ENCODE peak calls at places on chromosomes 2 and 18, in five cellular contexts. W is body of pancreas; I is activated effector memory CD4-positive, alpha-beta T cell treated with Interleukin-2 at 50 U/mL for 16 hours; P is A549; S is AG04449. N is an unnamed sample.

GRCh38 chr2:105926960-105927678 is 182.4 kb downstream of the NCK2 start:
- DNase-seq in W (peak), S (no peak), I (peak), P (no peak), N (peak)

GRCh38 chr18:23529597-23529996 is 26.3 kb downstream of the RMC1 start:
- DNase-seq in W (no peak), S (no peak), I (no peak), P (peak), N (no peak)

GRCh38 chr2:205197468-205198129 is 484.7 kb upstream of the NRP2 start:
- DNase-seq in W (no peak), I (no peak), P (no peak), S (no peak), N (no peak)

GRCh38 chr2:150621800-150622199 is 134.3 kb upstream of the RND3 start:
- DNase-seq in P (peak), W (no peak), S (no peak), I (no peak), N (no peak)

GRCh38 chr2:105257981-105258380 is 16.4 kb downstream of the GPR45 start:
- DNase-seq in W (no peak), P (no peak), I (no peak), S (no peak), N (no peak)

GRCh38 chr2:86372641-86373502 is 35.4 kb upstream of the REEP1 start:
- DNase-seq in S (no peak), P (peak), I (no peak), W (peak), N (no peak)

GRCh38 chr2:196160101-196160500 is 11.3 kb downstream of the STK17B start:
- DNase-seq in I (peak), S (peak), W (no peak), P (peak), N (peak)

GRCh38 chr2:74921236-74921736 is 37.2 kb upstream of the POLE4 start:
- DNase-seq in W (no peak), S (no peak), P (no peak), I (no peak), N (no peak)

GRCh38 chr18:6785001-6785400 is 55.5 kb downstream of the ARHGAP28 start:
- DNase-seq in S (no peak), I (no peak), P (no peak), W (no peak), N (no peak)

GRCh38 chr2:46770622-46771021 is 145.0 kb downstream of the MCFD2 start:
- DNase-seq in S (peak), I (no peak), W (no peak), P (peak), N (no peak)

GRCh38 chr2:25151718-25152117 is 16.7 kb downstream of the POMC start:
- DNase-seq in S (no peak), P (no peak), I (no peak), W (no peak), N (no peak)

GRCh38 chr2:43397411-43397810 is 171.0 kb upstream of the ZFP36L2 start:
- DNase-seq in I (no peak), S (no peak), W (no peak), P (no peak), N (no peak)

GRCh38 chr18:74124642-74125041 is 23.0 kb downstream of the FBXO15 start:
- DNase-seq in S (peak), W (no peak), P (no peak), I (no peak), N (no peak)

GRCh38 chr2:36663851-36664715 is 32.4 kb upstream of the VIT start:
- DNase-seq in S (no peak), I (no peak), W (peak), P (peak), N (no peak)

GRCh38 chr2:239197146-239197545 is 203.7 kb downstream of the HDAC4 start:
- DNase-seq in P (no peak), W (no peak), S (no peak), I (no peak), N (no peak)

GRCh38 chr2:173354073-173354600 is 535 bp upstream of the CDCA7 start:
- DNase-seq in I (no peak), P (peak), W (no peak), S (no peak), N (no peak)

GRCh38 chr2:238252766-238253630 is 13.2 kb upstream of the HES6 start:
- DNase-seq in S (no peak), W (no peak), P (no peak), I (no peak), N (no peak)

GRCh38 chr2:150532883-150533282 is 45.4 kb upstream of the RND3 start:
- DNase-seq in W (no peak), S (no peak), P (no peak), I (no peak), N (no peak)

GRCh38 chr2:78147466-78147865 is 625.3 kb upstream of the LRRTM4 start:
- DNase-seq in P (no peak), W (no peak), S (no peak), I (no peak), N (no peak)

GRCh38 chr18:25298853-25299274 is 53.1 kb downstream of the ZNF521 start:
- DNase-seq in I (no peak), W (no peak), S (peak), P (no peak), N (no peak)

GRCh38 chr2:31221549-31221948 is 4.2 kb upstream of the CAPN14 start:
- DNase-seq in W (no peak), S (no peak), P (no peak), I (no peak), N (no peak)

GRCh38 chr2:171149986-171150693 is 10.6 kb downstream of the TLK1 start:
- DNase-seq in P (no peak), S (no peak), I (no peak), W (no peak), N (no peak)

GRCh38 chr18:50754297-50754696 is 65.5 kb downstream of the MRO start:
- DNase-seq in S (no peak), I (no peak), W (no peak), P (no peak), N (no peak)

GRCh38 chr2:148701039-148701438 is 56.5 kb downstream of the EPC2 start:
- DNase-seq in S (no peak), W (no peak), I (no peak), P (no peak), N (no peak)

GRCh38 chr2:239366740-239367139 is 34.1 kb downstream of the HDAC4 start:
- DNase-seq in W (no peak), P (no peak), S (no peak), I (no peak), N (no peak)

GRCh38 chr2:29700560-29700959 is 220.8 kb downstream of the ALK start:
- DNase-seq in S (peak), P (no peak), W (no peak), I (no peak), N (no peak)

GRCh38 chr2:157468931-157469708 is 25.2 kb upstream of the CYTIP start:
- DNase-seq in S (peak), P (no peak), W (no peak), I (no peak), N (no peak)

GRCh38 chr2:63058149-63058741 is 7.6 kb downstream of the OTX1 start:
- DNase-seq in S (no peak), W (no peak), I (no peak), P (no peak), N (no peak)

GRCh38 chr2:241813806-241814570 is 5.0 kb downstream of the NEU4 start:
- DNase-seq in S (no peak), P (no peak), W (no peak), I (no peak), N (no peak)

GRCh38 chr2:201607568-201607967 is 35.7 kb downstream of the TMEM237 start:
- DNase-seq in P (no peak), W (no peak), S (no peak), I (no peak), N (no peak)

GRCh38 chr18:54690198-54690597 is 99.2 kb downstream of the DYNAP start:
- DNase-seq in W (no peak), I (no peak), P (no peak), S (no peak), N (no peak)

GRCh38 chr2:12951657-12951973 is 234.9 kb downstream of the TRIB2 start:
- DNase-seq in W (no peak), P (no peak), I (no peak), S (no peak), N (no peak)

GRCh38 chr18:24928479-24928878 is 423.5 kb downstream of the ZNF521 start:
- DNase-seq in P (no peak), I (no peak), W (no peak), S (no peak), N (no peak)

GRCh38 chr2:235271936-235272335 is 221.9 kb upstream of the AGAP1 start:
- DNase-seq in I (no peak), W (no peak), S (no peak), P (no peak), N (no peak)

GRCh38 chr2:237819231-237819630 is 20.7 kb downstream of the RBM44 start:
- DNase-seq in S (no peak), W (no peak), I (no peak), P (no peak), N (no peak)

GRCh38 chr2:185583058-185583816 is 155.4 kb upstream of the FSIP2 start:
- DNase-seq in W (no peak), I (no peak), S (no peak), P (peak), N (no peak)

GRCh38 chr2:39119732-39120520 is 925 bp downstream of the SOS1 start:
- DNase-seq in S (no peak), P (peak), I (peak), W (peak), N (peak)

GRCh38 chr2:181680937-181681811 is 857 bp upstream of the NEUROD1 start:
- DNase-seq in W (no peak), I (no peak), P (no peak), S (no peak), N (no peak)

GRCh38 chr2:48287971-48288370 is 242.0 kb upstream of the STON1 start:
- DNase-seq in I (no peak), S (no peak), P (no peak), W (no peak), N (no peak)

GRCh38 chr2:240875228-240876034 is 6.8 kb downstream of the AGXT start:
- DNase-seq in P (no peak), W (no peak), I (no peak), S (no peak), N (no peak)